ENCODE peak calls at places on chromosomes 13 and 19, in six cellular contexts. C is NCI-H1694 treated with DMSO at 0.1 percent for 48 hours; T is stimulated activated CD4-positive, alpha-beta T cell treated with anti-CD3 and anti-CD28 coated beads, Interleukin-4, amount 100 ng/mL, for 24 hours; K is lung microvascular endothelial cell; M is OCI-M1; D is skeletal muscle cell. J is an unnamed sample.

GRCh38 chr13:47862841-47863240 is 138.2 kb downstream of the SUCLA2 start:
- DNase-seq in C (no peak), T (no peak), K (no peak), M (no peak), D (no peak), J (no peak)

GRCh38 chr13:73691891-73692290 is 442.3 kb downstream of the KLF12 start:
- DNase-seq in C (no peak), T (no peak), K (no peak), M (no peak), D (no peak), J (no peak)

GRCh38 chr19:7497292-7497691 is 8.5 kb upstream of the PEX11G start:
- DNase-seq in C (no peak), T (no peak), K (peak), M (peak), D (no peak), J (no peak)

GRCh38 chr19:17001603-17002183 is 24.9 kb downstream of the CPAMD8 start:
- DNase-seq in C (no peak), T (peak), K (no peak), M (no peak), D (no peak), J (peak)

GRCh38 chr13:24172071-24172470 is 11.6 kb downstream of the SPATA13 start:
- DNase-seq in C (no peak), T (no peak), K (no peak), M (no peak), D (no peak), J (no peak)

GRCh38 chr13:18993884-18994660 is 187.6 kb downstream of the TUBA3C start:
- DNase-seq in C (no peak), T (no peak), K (no peak), M (no peak), D (no peak), J (no peak)

GRCh38 chr19:15779756-15780476 is 7.5 kb upstream of the OR10H5 start:
- DNase-seq in C (no peak), T (no peak), K (peak), M (no peak), D (no peak), J (no peak)

GRCh38 chr13:91804724-91805123 is 406.3 kb downstream of the GPC5 start:
- DNase-seq in C (no peak), T (no peak), K (no peak), M (no peak), D (no peak), J (no peak)

GRCh38 chr13:110713981-110714797 is 689 bp downstream of the ING1 start:
- DNase-seq in C (no peak), T (peak), K (peak), M (peak), D (no peak), J (peak)

GRCh38 chr13:92896842-92897241 is 329.8 kb upstream of the GPC6 start:
- DNase-seq in C (peak), T (no peak), K (no peak), M (peak), D (no peak), J (no peak)

GRCh38 chr19:38851622-38852230 is 1.9 kb upstream of the HNRNPL start:
- DNase-seq in C (peak), T (peak), K (peak), M (peak), D (peak), J (peak)

GRCh38 chr13:39501711-39502324 is 101.2 kb downstream of the LHFPL6 start:
- DNase-seq in C (no peak), T (no peak), K (no peak), M (no peak), D (no peak), J (no peak)

GRCh38 chr13:41267106-41267505 is 3.7 kb upstream of the MTRF1 start:
- DNase-seq in C (no peak), T (no peak), K (no peak), M (no peak), D (no peak), J (no peak)

GRCh38 chr13:20332361-20333096 is 100.4 kb upstream of the GJB6 start:
- DNase-seq in C (no peak), T (no peak), K (no peak), M (no peak), D (peak), J (no peak)

GRCh38 chr19:1425102-1425842 is 12.9 kb upstream of the RPS15 start:
- DNase-seq in C (no peak), T (no peak), K (no peak), M (no peak), D (no peak), J (no peak)

GRCh38 chr13:24995225-24995804 is 100.6 kb upstream of the PABPC3 start:
- DNase-seq in C (peak), T (peak), K (peak), M (peak), D (peak), J (peak)

GRCh38 chr13:36891752-36892151 is 28.3 kb downstream of the SMAD9 start:
- DNase-seq in C (no peak), T (no peak), K (no peak), M (no peak), D (no peak), J (no peak)

GRCh38 chr13:104024416-104025170 is 958.4 kb upstream of the SLC10A2 start:
- DNase-seq in C (no peak), T (no peak), K (peak), M (no peak), D (no peak), J (no peak)

GRCh38 chr13:52061587-52061986 is 37.1 kb downstream of the UTP14C start:
- DNase-seq in C (no peak), T (no peak), K (peak), M (no peak), D (no peak), J (no peak)

GRCh38 chr13:105573134-105573533 is 962.3 kb downstream of the EFNB2 start:
- DNase-seq in C (no peak), T (no peak), K (no peak), M (no peak), D (peak), J (no peak)

GRCh38 chr13:108987945-108988344 is 358.5 kb downstream of the MYO16 start:
- DNase-seq in C (no peak), T (no peak), K (no peak), M (no peak), D (no peak), J (no peak)

GRCh38 chr13:107968470-107968869 is 246.9 kb downstream of the LIG4 start:
- DNase-seq in C (no peak), T (no peak), K (no peak), M (no peak), D (no peak), J (no peak)